ENCODE peak calls at places on chromosomes 16 and 17, in nine cellular contexts. N is prostate gland, Z is aorta, L is Peyer's patch, U is ovary, V is thoracic aorta, T is A549, W is ascending aorta, B is tibial artery. C is an unnamed sample. For H3K4me1, the result is how much of the 10 kb centered on the place peaks cover.

GRCh38 chr17:80122926-80123505 is 21.6 kb downstream of the GAA start:
- DNase-seq in N (no peak), Z (no peak), L (no peak), U (no peak), V (no peak), T (no peak), W (no peak), B (no peak), C (no peak)

GRCh38 chr17:18257747-18258355 is 687 bp downstream of the FLII start:
- DNase-seq in N (peak), Z (peak), L (peak), U (peak), V (peak), T (peak), W (peak), B (peak), C (peak)

GRCh38 chr17:49495842-49496182 is 719 bp downstream of the NGFR start:
- DNase-seq in N (no peak), Z (no peak), L (no peak), U (no peak), V (no peak), T (no peak), W (no peak), B (no peak), C (no peak)

GRCh38 chr17:31724026-31724425 is 135.0 kb downstream of the COPRS start:
- DNase-seq in N (no peak), Z (no peak), L (no peak), U (no peak), V (no peak), T (no peak), W (no peak), B (no peak), C (no peak)

GRCh38 chr17:17938388-17939107 is 33.7 kb downstream of the TOM1L2 start:
- DNase-seq in N (no peak), Z (no peak), L (no peak), U (no peak), V (no peak), T (no peak), W (no peak), B (no peak), C (no peak)

GRCh38 chr17:987931-988330 is 8.4 kb upstream of the NXN start:
- DNase-seq in N (no peak), Z (no peak), L (no peak), U (no peak), V (no peak), T (no peak), W (no peak), B (no peak), C (no peak)

GRCh38 chr16:48542020-48542473 is 67.9 kb downstream of the N4BP1 start:
- DNase-seq in N (peak), Z (peak), L (peak), U (no peak), V (no peak), T (peak), W (no peak), B (peak), C (peak)

GRCh38 chr16:10103096-10103495 is 79.1 kb downstream of the GRIN2A start:
- DNase-seq in N (no peak), Z (no peak), L (no peak), U (no peak), V (no peak), T (no peak), W (no peak), B (no peak), C (no peak)

GRCh38 chr17:6831662-6832263 is at the start of gene TEKT1:
- DNase-seq in N (peak), Z (peak), L (peak), U (peak), V (peak), T (peak), W (peak), B (peak), C (peak)

GRCh38 chr16:58843675-58844074 is 109.6 kb upstream of the GOT2 start:
- DNase-seq in N (no peak), Z (no peak), L (no peak), U (no peak), V (no peak), T (no peak), W (no peak), B (no peak), C (no peak)

GRCh38 chr17:28807925-28808641 is 34.5 kb downstream of the FAM222B start:
- DNase-seq in N (peak), Z (no peak), L (no peak), U (no peak), V (no peak), T (peak), W (no peak), B (no peak), C (no peak)

GRCh38 chr17:74296548-74296936 is 22.5 kb downstream of the DNAI2 start:
- DNase-seq in N (peak), Z (peak), L (no peak), U (peak), V (no peak), T (peak), W (no peak), B (no peak), C (peak)

GRCh38 chr17:13323990-13324389 is 277.7 kb downstream of the HS3ST3A1 start:
- DNase-seq in N (no peak), Z (no peak), L (no peak), U (no peak), V (no peak), T (no peak), W (no peak), B (no peak), C (no peak)

GRCh38 chr17:72433797-72434196 is 313.0 kb downstream of the SOX9 start:
- DNase-seq in N (no peak), Z (no peak), L (no peak), U (no peak), V (no peak), T (no peak), W (no peak), B (no peak), C (no peak)
- H3K27ac ChIP-seq in N (no peak), Z (no peak), L (no peak), U (no peak), V (no peak), T (no peak), W (no peak), B (no peak), C (no peak)

GRCh38 chr17:78879679-78880186 is 23.3 kb downstream of the CEP295NL start:
- DNase-seq in N (no peak), Z (peak), L (peak), U (peak), V (peak), T (no peak), W (no peak), B (no peak), C (peak)

GRCh38 chr17:78878261-78878660 is 24.7 kb downstream of the CEP295NL start:
- DNase-seq in N (no peak), Z (no peak), L (no peak), U (no peak), V (no peak), T (no peak), W (no peak), B (no peak), C (no peak)

GRCh38 chr17:78875738-78876597 is 27.0 kb downstream of the CEP295NL start:
- DNase-seq in N (no peak), Z (no peak), L (no peak), U (no peak), V (no peak), T (no peak), W (no peak), B (no peak), C (no peak)

GRCh38 chr17:78875331-78875730 is 27.7 kb downstream of the CEP295NL start:
- DNase-seq in N (no peak), Z (no peak), L (no peak), U (no peak), V (no peak), T (no peak), W (no peak), B (no peak), C (no peak)

DNA sequence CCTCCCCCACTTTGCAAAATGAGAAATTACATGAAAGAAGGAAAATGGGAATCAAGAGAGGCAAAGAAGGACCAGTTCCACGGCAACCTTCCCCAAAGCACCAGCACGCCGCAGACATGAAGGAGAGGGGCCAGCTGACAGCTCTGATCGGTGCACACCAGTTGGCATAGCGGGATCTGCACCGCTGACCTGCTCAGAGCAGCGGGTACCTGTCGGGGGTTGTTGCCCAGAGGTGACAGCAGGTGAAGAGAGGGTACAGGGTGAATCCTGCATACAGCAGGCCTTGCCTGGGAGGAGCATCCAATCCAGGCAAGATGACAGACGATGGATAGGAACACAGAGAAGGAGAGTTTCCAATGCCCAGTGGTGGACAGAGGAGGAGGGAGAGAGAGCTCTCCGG is 24.1 kb downstream of the CEP295NL start:
- DNase-seq in N (no peak), Z (no peak), L (no peak), U (no peak), V (no peak), T (no peak), W (no peak), B (no peak), C (no peak)
- H3K4me1 ChIP-seq in N (under half), Z (under half), L (under half), U (under half), V (half or more), T (under half), W (half or more), B (half or more), C (half or more)

DNA sequence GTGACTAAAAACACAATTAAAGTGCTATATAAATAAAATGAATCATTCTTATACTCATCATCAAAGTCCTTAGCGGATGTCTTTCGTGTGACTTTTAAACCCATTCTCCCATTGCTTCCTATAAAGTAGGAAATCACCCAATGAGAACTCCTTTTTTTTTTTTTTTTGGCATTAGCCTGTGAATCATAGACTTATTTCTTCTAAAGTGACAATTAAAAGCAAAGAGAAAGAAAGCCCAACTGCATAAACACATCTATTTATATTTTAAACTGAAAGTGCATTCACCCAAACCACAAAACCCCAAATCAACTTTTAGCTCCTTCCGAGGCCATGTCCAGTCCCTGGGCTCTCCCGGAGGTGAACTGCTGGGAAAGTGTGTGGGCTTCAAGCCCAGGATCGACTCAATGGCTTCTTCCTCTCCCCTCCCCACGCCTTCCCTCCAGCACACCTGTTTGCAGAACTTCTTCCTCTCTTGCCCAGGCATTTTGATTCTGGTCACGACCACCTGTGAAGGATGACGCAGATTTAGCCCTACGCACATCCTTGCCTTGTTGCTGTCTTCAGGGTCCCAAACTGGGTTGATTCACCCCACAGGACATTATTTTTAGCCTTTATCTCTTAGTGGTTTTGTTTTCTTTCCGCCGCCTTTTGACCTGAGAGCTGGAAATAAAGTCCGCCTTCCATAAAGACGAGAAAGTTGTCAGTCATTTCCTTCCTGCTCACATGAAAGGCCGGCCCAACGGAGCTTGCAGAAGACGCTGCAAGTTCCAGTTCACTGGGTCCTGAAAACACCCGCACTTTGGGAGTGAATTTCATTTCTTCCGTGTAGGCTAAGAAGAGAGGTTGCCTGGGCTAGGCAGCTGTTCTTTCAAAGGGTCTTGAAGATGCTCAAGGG is 166.8 kb downstream of the MAP2K6 start:
- DNase-seq in N (no peak), Z (no peak), L (no peak), U (no peak), V (no peak), T (no peak), W (no peak), B (no peak), C (no peak)
- H3K4me3 ChIP-seq in N (no peak), Z (no peak), L (peak), U (no peak), V (peak), T (no peak), W (no peak), B (no peak), C (peak)

GRCh38 chr16:65294708-65295107 is 172.8 kb upstream of the CDH11 start:
- DNase-seq in N (no peak), Z (no peak), L (no peak), U (peak), V (no peak), T (no peak), W (no peak), B (no peak), C (no peak)
- H3K27ac ChIP-seq in N (no peak), Z (no peak), L (no peak), U (no peak), V (no peak), T (no peak), W (no peak), B (no peak), C (no peak)

GRCh38 chr17:44220211-44221071 is 966 bp upstream of the UBTF start:
- DNase-seq in N (peak), Z (peak), L (peak), U (peak), V (no peak), T (no peak), W (no peak), B (peak), C (peak)

GRCh38 chr17:44218344-44219125 is 940 bp downstream of the UBTF start:
- DNase-seq in N (peak), Z (peak), L (peak), U (peak), V (no peak), T (peak), W (peak), B (peak), C (peak)

GRCh38 chr17:44219636-44220210 is at the start of gene UBTF:
- DNase-seq in N (peak), Z (peak), L (peak), U (peak), V (no peak), T (no peak), W (no peak), B (peak), C (peak)

GRCh38 chr17:44217738-44218343 is 1.6 kb downstream of the UBTF start:
- DNase-seq in N (no peak), Z (no peak), L (no peak), U (no peak), V (no peak), T (no peak), W (no peak), B (no peak), C (no peak)

DNA sequence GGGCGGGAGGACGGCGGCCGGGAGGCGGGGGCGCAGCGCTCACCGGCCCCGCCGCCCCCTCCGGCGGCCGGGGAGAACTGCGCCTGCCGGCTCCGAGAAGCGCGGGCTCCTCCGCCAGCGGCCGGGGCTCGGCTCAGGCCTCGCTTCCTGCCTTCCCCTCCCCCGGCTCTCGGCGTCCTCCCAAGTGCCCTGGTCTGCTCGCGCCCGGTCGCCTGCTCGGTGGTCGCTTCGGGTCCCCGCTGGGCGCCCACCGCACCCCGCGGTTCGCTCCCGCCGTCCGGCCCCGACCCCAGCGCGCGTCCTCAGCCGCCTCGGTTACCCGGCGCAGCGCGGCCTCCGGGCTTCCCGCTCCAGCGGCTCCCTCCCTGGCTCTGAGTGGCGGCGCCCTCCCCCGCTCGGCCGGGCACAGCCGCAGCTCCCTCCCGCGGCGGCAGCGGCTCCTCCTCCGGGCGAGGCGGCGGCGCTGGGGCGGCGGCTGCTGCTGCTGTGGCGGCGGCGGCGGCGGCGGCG is 294 bp downstream of the UBTF start:
- DNase-seq in N (peak), Z (peak), L (peak), U (peak), V (no peak), T (peak), W (no peak), B (peak), C (no peak)
- H3K4me1 ChIP-seq in N (under half), Z (under half), L (under half), U (under half), V (under half), T (under half), W (under half), B (under half), C (under half)

GRCh38 chr16:88977028-88977844 is at the start of gene CBFA2T3:
- DNase-seq in N (no peak), Z (peak), L (peak), U (peak), V (no peak), T (no peak), W (peak), B (peak), C (peak)
- H3K4me3 ChIP-seq in N (no peak), Z (no peak), L (peak), U (no peak), V (peak), T (no peak), W (peak), B (peak), C (peak)

GRCh38 chr17:5516060-5516792 is 29.9 kb downstream of the MIS12 start:
- DNase-seq in N (no peak), Z (no peak), L (no peak), U (no peak), V (no peak), T (peak), W (no peak), B (no peak), C (no peak)
- H3K27ac ChIP-seq in N (no peak), Z (no peak), L (peak), U (no peak), V (no peak), T (peak), W (peak), B (no peak), C (no peak)

GRCh38 chr16:70701036-70701435 is 15.2 kb upstream of the MTSS2 start:
- DNase-seq in N (no peak), Z (no peak), L (no peak), U (no peak), V (no peak), T (no peak), W (no peak), B (no peak), C (no peak)

GRCh38 chr16:70701596-70701995 is 15.7 kb upstream of the MTSS2 start:
- DNase-seq in N (no peak), Z (no peak), L (no peak), U (no peak), V (no peak), T (no peak), W (no peak), B (no peak), C (no peak)

GRCh38 chr16:70698901-70699300 is 13.0 kb upstream of the MTSS2 start:
- DNase-seq in N (no peak), Z (no peak), L (no peak), U (no peak), V (no peak), T (no peak), W (no peak), B (no peak), C (no peak)

GRCh38 chr16:70700101-70701020 is 14.5 kb upstream of the MTSS2 start:
- DNase-seq in N (peak), Z (peak), L (no peak), U (no peak), V (no peak), T (no peak), W (peak), B (peak), C (peak)

GRCh38 chr16:70699696-70700095 is 13.8 kb upstream of the MTSS2 start:
- DNase-seq in N (no peak), Z (no peak), L (no peak), U (no peak), V (no peak), T (no peak), W (no peak), B (no peak), C (no peak)
- H3K4me1 ChIP-seq in N (under half), Z (under half), L (under half), U (under half), V (under half), T (half or more), W (half or more), B (half or more), C (half or more)

DNA sequence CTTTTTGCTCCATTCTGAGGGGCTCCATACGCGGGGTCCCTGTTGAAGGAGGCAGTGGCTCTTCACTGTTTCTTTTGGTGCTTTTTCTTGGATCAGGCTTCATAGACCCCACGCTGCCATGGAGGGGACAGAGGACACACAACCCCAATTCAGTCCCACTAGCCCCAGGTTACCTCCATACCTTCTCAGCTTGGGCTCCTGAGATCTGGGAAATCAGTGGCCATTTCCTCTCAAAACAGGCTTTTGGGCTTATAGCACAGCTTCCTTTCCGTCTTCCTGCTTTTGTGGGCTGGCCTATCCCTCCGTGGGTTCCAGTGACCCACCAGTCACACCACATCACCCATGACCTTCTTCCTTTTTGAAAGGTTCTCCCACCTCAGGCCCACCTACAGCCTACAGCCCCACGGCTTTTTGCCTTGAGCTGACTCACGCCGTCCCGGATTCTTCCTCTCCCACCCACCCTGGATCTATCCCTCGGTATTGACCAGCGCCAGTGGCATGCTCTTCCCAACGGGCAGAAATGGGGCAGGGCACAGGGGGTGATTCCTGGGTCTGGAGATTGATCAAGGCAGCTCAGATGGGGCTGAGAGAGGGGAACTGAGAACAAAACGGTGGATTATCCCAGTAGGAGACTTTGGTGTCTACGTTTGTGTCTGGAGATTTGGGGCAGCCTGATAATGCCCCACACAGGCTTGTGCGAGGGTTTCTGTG is 3.6 kb downstream of the TBX21 start:
- DNase-seq in N (no peak), Z (no peak), L (no peak), U (no peak), V (no peak), T (no peak), W (no peak), B (no peak), C (no peak)
- H3K4me3 ChIP-seq in N (no peak), Z (no peak), L (no peak), U (no peak), V (no peak), T (no peak), W (no peak), B (no peak), C (no peak)

C was measured in heart right ventricle.